ENCODE peak calls at places on chromosomes 12 and 14, in seven cellular contexts. K is HCT116, S is transverse colon, V is spleen, Q is GM12891, D is stomach, W is Panc1. L is an unnamed sample.

GRCh38 chr12:70383484-70383883 is 17.4 kb downstream of the KCNMB4 start:
- DNase-seq in K (no peak), S (no peak), V (no peak), Q (no peak), D (no peak), W (no peak), L (no peak)

GRCh38 chr12:62703011-62703380 is 232.0 kb downstream of the PPM1H start:
- DNase-seq in K (no peak), S (no peak), V (no peak), Q (no peak), D (no peak), W (no peak), L (no peak)

GRCh38 chr12:68332726-68333630 is 816 bp upstream of the MDM1 start:
- DNase-seq in K (no peak), S (no peak), V (no peak), Q (no peak), D (no peak), W (no peak), L (no peak)

GRCh38 chr12:116864371-116865160 is 16.7 kb downstream of the HRK start:
- DNase-seq in K (no peak), S (no peak), V (no peak), Q (no peak), D (no peak), W (no peak), L (no peak)

GRCh38 chr12:112606611-112607366 is 184.8 kb upstream of the RPH3A start:
- DNase-seq in K (no peak), S (no peak), V (no peak), Q (no peak), D (no peak), W (no peak), L (no peak)

GRCh38 chr12:27861428-27862167 is 81.6 kb upstream of the MANSC4 start:
- DNase-seq in K (no peak), S (peak; percentile 57), V (no peak), Q (no peak), D (peak; percentile 51), W (no peak), L (no peak)

GRCh38 chr14:98633380-98633779 is 638.6 kb downstream of the BCL11B start:
- DNase-seq in K (no peak), S (peak; percentile 8), V (no peak), Q (no peak), D (no peak), W (no peak), L (no peak)

GRCh38 chr12:18454330-18454729 is 193.0 kb downstream of the PIK3C2G start:
- DNase-seq in K (no peak), S (no peak), V (no peak), Q (no peak), D (no peak), W (no peak), L (no peak)

GRCh38 chr12:108622425-108622824 is 11.3 kb downstream of the SELPLG start:
- DNase-seq in K (no peak), S (no peak), V (no peak), Q (no peak), D (no peak), W (no peak), L (no peak)

GRCh38 chr12:85036241-85036707 is at the start of the genes LRRIQ1 and TSPAN19:
- DNase-seq in K (peak; percentile 70), S (peak; percentile 48), V (peak; percentile 67), Q (no peak), D (peak; percentile 62), W (peak; percentile 39), L (peak; percentile 54)

GRCh38 chr12:93851245-93851665 is 174.1 kb downstream of the CRADD start:
- DNase-seq in K (no peak), S (peak; percentile 26), V (no peak), Q (no peak), D (no peak), W (no peak), L (no peak)
- TF ChIP-seq POLR2AphosphoS5 in K (no peak), S (no peak), V (no peak), Q (no peak), D (no peak), W (no peak), L (no peak)

DNA sequence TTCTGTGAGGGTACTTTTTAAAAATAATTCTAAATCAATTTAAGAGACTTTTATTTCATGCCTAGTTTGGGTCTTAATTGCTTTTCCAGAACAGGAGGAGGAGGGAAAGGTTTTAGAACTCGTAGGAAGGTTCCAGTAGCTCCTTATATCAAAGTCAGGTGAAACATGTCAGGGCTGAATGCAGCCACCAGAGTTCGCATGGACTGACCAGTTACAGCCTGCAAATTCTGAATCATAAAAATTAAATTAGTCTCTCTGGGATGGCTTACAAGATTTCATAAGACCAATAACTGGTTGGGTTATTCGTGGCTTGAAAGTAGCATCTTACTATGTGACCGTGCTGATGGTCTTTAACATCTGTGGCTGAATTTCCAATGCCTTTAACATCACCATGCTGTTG is 410 bp downstream of the BDKRB1 start:
- DNase-seq in K (no peak), S (no peak), V (no peak), Q (no peak), D (no peak), W (no peak), L (no peak)
- TF ChIP-seq POLR2AphosphoS5 in K (no peak), S (no peak), V (no peak), Q (no peak), D (no peak), W (no peak), L (no peak)

DNA sequence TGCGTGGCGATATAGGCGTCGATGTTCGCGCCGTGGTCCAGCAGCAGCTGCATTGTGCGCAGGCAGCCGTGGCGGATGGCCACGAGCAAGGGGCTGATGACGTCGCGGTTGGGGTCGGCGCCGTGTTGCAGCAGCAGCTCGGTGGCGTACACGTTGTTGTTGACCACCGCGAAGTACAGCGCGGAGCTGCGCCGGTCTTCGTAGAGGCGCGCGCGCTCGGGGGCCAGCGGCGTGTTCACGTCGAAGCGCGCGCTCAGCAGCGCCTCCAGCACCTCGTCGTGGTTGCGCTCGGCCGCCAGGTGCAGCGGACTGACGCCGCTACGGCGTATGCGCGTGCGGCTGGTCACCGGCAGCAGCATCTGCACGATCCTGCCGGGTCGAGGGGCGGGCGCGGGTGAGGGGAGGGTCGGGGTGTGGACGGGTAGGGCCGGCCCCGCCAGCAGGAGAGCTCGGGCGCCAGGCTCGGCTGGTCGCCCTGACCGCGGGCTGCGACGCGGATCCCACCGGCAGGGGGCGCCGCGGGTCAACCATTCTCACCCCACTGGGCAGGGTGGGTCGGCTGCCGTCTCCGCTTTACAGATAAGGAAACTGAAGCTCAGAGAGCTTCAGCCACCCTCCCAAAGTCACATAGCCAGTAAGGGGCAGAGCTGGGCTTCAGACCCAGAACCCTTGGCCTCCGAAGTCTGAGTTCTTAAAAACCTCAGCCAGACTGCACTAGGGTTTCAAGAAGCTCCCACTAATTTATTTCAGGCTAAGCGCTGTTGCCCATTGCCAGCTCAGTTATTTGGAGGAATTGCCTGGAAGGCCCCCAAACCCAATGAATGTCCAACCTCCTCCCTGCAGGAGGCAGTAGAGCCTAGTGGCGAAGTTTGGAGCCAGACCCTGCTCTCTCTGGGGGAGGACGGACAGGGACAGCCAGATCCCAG is 12.4 kb downstream of the FAM181A start:
- DNase-seq in K (peak; percentile 56), S (peak; percentile 87), V (peak; percentile 97), Q (peak; percentile 91), D (peak; percentile 84), W (no peak), L (peak; percentile 78)
- TF ChIP-seq POLR2AphosphoS5 in K (no peak), S (no peak), V (peak; percentile 9), Q (no peak), D (no peak), W (no peak), L (no peak)

GRCh38 chr12:75585309-75585708 is 73.9 kb upstream of the KRR1 start:
- DNase-seq in K (peak; percentile 19), S (no peak), V (no peak), Q (no peak), D (no peak), W (no peak), L (no peak)
- TF ChIP-seq POLR2AphosphoS5 in K (no peak), S (no peak), V (no peak), Q (no peak), D (no peak), W (no peak), L (no peak)

GRCh38 chr12:122235741-122236140 is 9.9 kb upstream of the DIABLO start:
- DNase-seq in K (no peak), S (no peak), V (no peak), Q (no peak), D (no peak), W (no peak), L (no peak)
- TF ChIP-seq POLR2AphosphoS5 in K (no peak), S (no peak), V (peak; percentile 29), Q (no peak), D (no peak), W (no peak), L (no peak)

GRCh38 chr12:45446013-45446412 is 230.1 kb downstream of the ANO6 start:
- DNase-seq in K (no peak), S (no peak), V (no peak), Q (no peak), D (no peak), W (no peak), L (no peak)
- TF ChIP-seq POLR2AphosphoS5 in K (no peak), S (no peak), V (no peak), Q (no peak), D (no peak), W (no peak), L (no peak)

DNA sequence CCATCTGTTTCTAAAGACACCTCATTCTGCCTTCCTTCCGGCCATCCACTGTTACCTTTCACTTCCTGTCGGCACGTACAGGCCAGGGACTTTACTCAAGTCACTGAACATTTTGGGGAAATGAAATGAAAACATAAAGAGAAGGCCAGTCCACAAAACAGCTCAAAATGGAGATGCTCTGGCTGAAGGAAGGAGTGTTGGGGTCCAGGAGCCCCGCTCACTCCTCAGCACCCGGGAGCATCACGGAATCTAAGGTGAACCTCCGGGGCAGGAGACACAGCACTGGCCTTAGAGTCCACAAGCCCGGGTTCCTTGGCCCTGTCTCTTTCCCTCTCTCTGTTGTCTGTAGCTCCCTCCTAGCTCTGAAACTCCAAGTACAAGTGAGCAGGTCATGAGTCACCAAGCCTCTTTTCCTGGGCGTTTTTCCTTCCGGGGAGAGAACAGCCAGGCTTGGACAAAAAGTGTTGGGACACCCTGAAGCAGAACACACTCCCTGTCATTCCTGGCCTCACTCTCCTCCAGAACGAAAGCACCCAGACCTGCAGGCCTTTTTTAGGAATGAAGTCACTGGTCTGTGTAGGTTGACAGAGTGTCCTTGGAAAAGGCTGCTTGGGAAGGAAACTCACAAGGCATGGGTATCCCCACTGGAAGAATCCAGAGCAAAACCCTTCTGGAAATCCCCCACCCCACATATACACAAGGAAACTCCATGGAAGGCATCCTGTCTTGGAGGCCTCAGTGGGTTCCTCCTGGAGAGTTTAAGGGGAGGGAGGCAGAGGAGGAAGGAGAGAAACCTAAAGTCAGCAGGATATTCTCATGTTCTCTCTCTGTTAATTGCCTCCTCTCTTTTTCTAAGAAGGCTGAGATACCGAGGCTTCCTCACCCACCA is 245.3 kb downstream of the ZFP36L1 start:
- DNase-seq in K (peak; percentile 85), S (peak; percentile 62), V (no peak), Q (no peak), D (peak; percentile 41), W (peak; percentile 27), L (peak; percentile 88)
- TF ChIP-seq POLR2AphosphoS5 in K (peak; percentile 70), S (peak; percentile 88), V (peak; percentile 47), Q (no peak), D (peak; percentile 83), W (no peak), L (no peak)

L was measured in suprapubic skin.